ENCODE peak calls at places on chromosome 12, in eight cellular contexts. F is Karpas-422, Z is neuronal stem cell, Q is IMR-90, V is endothelial cell of umbilical vein, Y is hepatocyte, M is GM23338, C is HCT116. O is an unnamed sample. For H3K4me1, the result is how much of the 10 kb centered on the place peaks cover.

GRCh38 chr12:78878447-78878846 is 13.9 kb downstream of the SYT1 start:
- DNase-seq in Y (no peak), Q (no peak), C (no peak), Z (no peak), M (no peak), V (no peak), F (no peak), O (no peak)

GRCh38 chr12:50901685-50902113 is 50.6 kb upstream of the HIGD1C start:
- DNase-seq in Y (no peak), Q (no peak), Z (no peak), F (no peak), C (no peak), V (no peak), M (no peak), O (no peak)

GRCh38 chr12:76085159-76085868 is 829 bp upstream of the NAP1L1 start:
- DNase-seq in M (no peak), Y (peak), V (peak), Q (peak), C (no peak), Z (peak), F (peak), O (no peak)

GRCh38 chr12:109458086-109458485 is 19.0 kb downstream of the KCTD10 start:
- DNase-seq in Z (no peak), V (peak), Y (no peak), C (no peak), M (no peak), Q (peak), F (no peak), O (no peak)

GRCh38 chr12:57657744-57658143 is 24.7 kb upstream of the B4GALNT1 start:
- DNase-seq in M (no peak), Y (peak), Z (no peak), Q (peak), C (no peak), V (no peak), F (peak), O (no peak)

GRCh38 chr12:128402481-128402880 is 135.5 kb downstream of the TMEM132C start:
- DNase-seq in Q (no peak), F (no peak), V (no peak), Y (no peak), Z (no peak), C (no peak), M (no peak), O (no peak)

GRCh38 chr12:72815421-72815820 is 543.3 kb downstream of the TRHDE start:
- DNase-seq in Y (no peak), M (peak), Z (no peak), C (no peak), F (no peak), V (no peak), Q (no peak), O (no peak)

GRCh38 chr12:127383281-127383680 is 883.7 kb upstream of the TMEM132C start:
- DNase-seq in M (no peak), F (no peak), Y (no peak), Z (no peak), Q (no peak), V (no peak), C (no peak), O (no peak)

GRCh38 chr12:28814246-28814645 is 334.8 kb upstream of the FAR2 start:
- DNase-seq in M (no peak), F (no peak), Z (no peak), C (no peak), V (no peak), Y (no peak), Q (no peak), O (peak)

GRCh38 chr12:71216725-71217579 is 59.2 kb upstream of the TSPAN8 start:
- DNase-seq in Y (peak), C (peak), Z (peak), M (peak), F (peak), Q (peak), V (peak), O (peak)

GRCh38 chr12:72453550-72453949 is 181.4 kb downstream of the TRHDE start:
- DNase-seq in Y (no peak), V (no peak), Q (no peak), F (no peak), C (no peak), Z (no peak), M (no peak), O (no peak)

GRCh38 chr12:98419101-98419794 is 96.1 kb upstream of the TMPO start:
- DNase-seq in Z (no peak), V (no peak), Q (no peak), M (no peak), F (no peak), C (no peak), Y (no peak), O (no peak)

GRCh38 chr12:114045333-114045732 is 79.2 kb upstream of the RBM19 start:
- DNase-seq in V (no peak), C (no peak), Z (no peak), Y (peak), M (no peak), F (no peak), Q (no peak), O (no peak)

GRCh38 chr12:112900298-112901145 is 6.2 kb upstream of the OAS1 start:
- DNase-seq in F (peak), Z (peak), V (peak), Y (peak), C (peak), Q (peak), M (peak), O (peak)

GRCh38 chr12:118840399-118840798 is 140.9 kb upstream of the SRRM4 start:
- DNase-seq in V (no peak), Y (no peak), Z (no peak), Q (no peak), F (peak), M (peak), C (no peak), O (no peak)

GRCh38 chr12:69239922-69240624 is 704 bp downstream of the CPSF6 start:
- DNase-seq in F (peak), Y (peak), V (peak), M (peak), Q (peak), C (no peak), Z (peak), O (no peak)

GRCh38 chr12:30694412-30694955 is 1.2 kb downstream of the IPO8 start:
- DNase-seq in F (peak), C (no peak), Q (peak), M (peak), V (no peak), Y (peak), Z (no peak), O (no peak)

GRCh38 chr12:13941258-13942249 is 39.8 kb downstream of the GRIN2B start:
- DNase-seq in Q (peak), C (peak), F (peak), Z (peak), M (peak), V (peak), Y (peak), O (peak)

GRCh38 chr12:65891219-65891618 is 66.9 kb downstream of the HMGA2 start:
- DNase-seq in Y (no peak), F (no peak), C (no peak), Q (peak), V (peak), M (no peak), Z (no peak), O (no peak)

GRCh38 chr12:108270841-108271126 is 68.3 kb downstream of the CMKLR1 start:
- DNase-seq in Q (no peak), F (no peak), M (no peak), C (no peak), Y (no peak), V (no peak), Z (no peak), O (no peak)

GRCh38 chr12:98146043-98146442 is 369.3 kb upstream of the TMPO start:
- DNase-seq in C (no peak), Q (no peak), Y (no peak), Z (no peak), V (no peak), M (no peak), F (no peak), O (no peak)

GRCh38 chr12:27176765-27177164 is 67.3 kb upstream of the STK38L start:
- DNase-seq in Q (peak), C (no peak), M (no peak), Z (no peak), Y (no peak), V (peak), F (no peak), O (peak)

GRCh38 chr12:65879878-65880277 is 55.6 kb downstream of the HMGA2 start:
- DNase-seq in M (no peak), Y (no peak), V (peak), Q (peak), C (no peak), Z (no peak), F (no peak), O (peak)

GRCh38 chr12:57146092-57146491 is 1.3 kb downstream of the LRP1-AS start:
- DNase-seq in Z (no peak), V (no peak), Y (no peak), C (no peak), Q (no peak), M (no peak), F (no peak), O (no peak)

GRCh38 chr12:121974026-121974985 is 47.4 kb upstream of the BCL7A start:
- DNase-seq in F (no peak), Z (no peak), Y (no peak), V (no peak), Q (no peak), M (no peak), C (no peak), O (no peak)

GRCh38 chr12:132430838-132431826 is 58.8 kb upstream of the FBRSL1 start:
- DNase-seq in M (peak), C (no peak), Y (no peak), Z (no peak), Q (no peak), F (no peak), V (no peak), O (no peak)
- H3K4me2 ChIP-seq in M (peak), C (peak), Y (peak), Z (no peak), Q (no peak), F (no peak), V (no peak), O (no peak)

GRCh38 chr12:120264086-120264485 is 1.4 kb downstream of the PXN start:
- DNase-seq in Q (no peak), V (no peak), C (no peak), M (no peak), Y (no peak), F (no peak), Z (no peak), O (no peak)
- H3K4me1 ChIP-seq in Q (under half), V (half or more), C (half or more), M (under half), Y (under half), F (under half), Z (under half), O (under half)

GRCh38 chr12:44728566-44728965 is 147.5 kb downstream of the NELL2 start:
- DNase-seq in Y (no peak), C (no peak), V (no peak), Z (no peak), F (no peak), M (no peak), Q (no peak), O (no peak)
- H3K4me2 ChIP-seq in Y (no peak), C (no peak), V (no peak), Z (no peak), F (no peak), M (no peak), Q (no peak), O (no peak)

GRCh38 chr12:47249082-47249481 is 169.3 kb upstream of the AMIGO2 start:
- DNase-seq in Z (no peak), V (no peak), F (no peak), M (no peak), Q (no peak), Y (no peak), C (no peak), O (no peak)
- H3K4me1 ChIP-seq in Z (under half), V (under half), F (under half), M (under half), Q (under half), Y (under half), C (under half), O (half or more)

GRCh38 chr12:62279058-62279457 is 18.9 kb downstream of the USP15 start:
- DNase-seq in M (no peak), V (no peak), C (no peak), Y (no peak), F (no peak), Q (no peak), Z (no peak), O (no peak)

GRCh38 chr12:62279961-62280360 is 19.8 kb downstream of the USP15 start:
- DNase-seq in C (no peak), F (no peak), Z (no peak), M (no peak), Q (no peak), Y (no peak), V (no peak), O (no peak)

GRCh38 chr12:62285284-62285683 is 25.1 kb downstream of the USP15 start:
- DNase-seq in F (no peak), Z (no peak), C (no peak), Y (no peak), V (no peak), Q (no peak), M (no peak), O (no peak)

GRCh38 chr12:62284749-62285148 is 24.5 kb downstream of the USP15 start:
- DNase-seq in F (no peak), Y (no peak), Q (no peak), M (no peak), Z (no peak), V (no peak), C (no peak), O (no peak)

DNA sequence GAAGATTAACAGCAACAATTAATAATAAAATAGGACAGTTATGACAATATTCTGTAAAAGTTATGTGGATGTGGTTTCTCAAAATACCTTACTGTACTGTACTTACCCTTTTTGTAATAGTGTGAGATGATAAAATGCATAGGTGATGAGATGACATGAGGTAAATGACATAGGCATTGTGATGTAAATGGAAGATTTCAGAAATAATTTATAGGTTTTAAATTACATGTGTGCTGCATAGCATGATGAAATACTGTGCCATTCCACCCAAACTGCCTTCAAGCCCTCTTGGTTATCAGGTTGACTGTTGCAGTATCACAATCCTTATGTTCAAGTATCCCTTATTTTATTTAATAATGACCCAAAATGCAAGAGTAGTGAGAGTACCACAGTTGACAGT is 22.2 kb downstream of the USP15 start:
- DNase-seq in V (no peak), Q (no peak), Z (no peak), C (no peak), M (no peak), Y (no peak), F (no peak), O (no peak)
- H3K4me2 ChIP-seq in V (no peak), Q (no peak), Z (no peak), C (no peak), M (no peak), Y (no peak), F (no peak), O (no peak)

GRCh38 chr12:87689196-87689595 is 340.0 kb downstream of the C12orf50 start:
- DNase-seq in F (no peak), V (no peak), C (no peak), Q (no peak), Y (no peak), Z (no peak), M (no peak), O (no peak)
- H3K4me1 ChIP-seq in F (under half), V (under half), C (under half), Q (under half), Y (under half), Z (under half), M (under half), O (under half)

GRCh38 chr12:6368906-6369525 is 6.3 kb downstream of the SCNN1A start:
- DNase-seq in Z (no peak), Y (no peak), V (no peak), M (no peak), Q (no peak), C (no peak), F (no peak), O (no peak)

GRCh38 chr12:6367969-6368892 is 7.1 kb downstream of the SCNN1A start:
- DNase-seq in M (no peak), Y (no peak), C (no peak), Q (no peak), Z (no peak), F (peak), V (no peak), O (no peak)

GRCh38 chr12:6370576-6370935 is 4.8 kb downstream of the SCNN1A start:
- DNase-seq in Z (no peak), F (no peak), C (no peak), Q (no peak), M (no peak), Y (no peak), V (no peak), O (no peak)

GRCh38 chr12:6370994-6371754 is 4.2 kb downstream of the SCNN1A start:
- DNase-seq in F (no peak), Z (peak), Q (peak), C (peak), M (peak), V (peak), Y (peak), O (peak)

DNA sequence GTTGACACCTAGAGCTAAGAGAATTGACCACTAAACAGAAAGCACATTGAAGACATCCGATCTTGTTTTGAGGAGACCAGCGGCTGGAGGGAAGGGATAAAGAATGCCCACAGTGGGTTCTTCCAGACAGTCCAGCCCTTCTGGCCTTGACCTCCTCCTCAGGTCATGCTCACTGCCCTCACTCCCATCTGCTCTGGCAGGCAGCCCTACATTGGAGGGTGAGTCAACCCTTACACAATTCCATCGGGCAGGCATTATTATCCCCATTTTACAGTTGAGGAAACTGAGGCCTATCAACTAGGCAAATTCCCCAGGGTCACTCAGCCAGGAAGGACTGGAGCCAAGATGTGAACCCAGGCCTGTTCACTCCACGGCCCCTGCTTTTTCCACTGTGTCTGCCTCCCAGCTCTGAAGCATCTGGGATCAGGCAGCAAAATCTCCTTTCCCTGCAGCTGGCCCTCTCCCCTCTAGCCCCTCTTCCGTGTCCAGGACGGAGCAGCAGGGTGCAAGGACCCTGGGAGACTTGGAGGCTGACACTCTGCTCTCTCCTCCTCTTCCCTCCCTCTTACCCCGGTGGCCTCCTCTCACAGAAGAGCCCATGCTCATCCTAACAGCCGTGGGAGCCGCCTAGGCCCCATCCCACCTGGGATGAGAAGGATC is 5.3 kb downstream of the SCNN1A start:
- DNase-seq in M (no peak), Z (no peak), C (no peak), Y (no peak), V (no peak), Q (no peak), F (no peak), O (no peak)
- H3K4me2 ChIP-seq in M (peak), Z (no peak), C (peak), Y (peak), V (no peak), Q (no peak), F (no peak), O (peak)